ENCODE peak calls at places on chromosomes 6 and 20, in five cellular contexts. Z is lower lobe of right lung; J is activated naive CD8-positive, alpha-beta T cell treated with anti-CD3 and anti-CD28 coated beads for 36 hours; S is aorta; L is HTR-8/SVneo. N is an unnamed sample.
A peak's percentile ranks its signal among the peaks of the same experiment; 100 is the strongest.

GRCh38 chr20:31695849-31696804 is 26.5 kb downstream of the BCL2L1 start:
- DNase-seq in Z (peak; percentile 56), J (no peak), S (peak; percentile 83), L (peak; percentile 85), N (no peak)

GRCh38 chr6:1271071-1271763 is 40.7 kb upstream of the FOXQ1 start:
- DNase-seq in Z (no peak), J (no peak), S (no peak), L (no peak), N (no peak)

GRCh38 chr6:142207265-142207877 is 60.3 kb downstream of the VTA1 start:
- DNase-seq in Z (peak; percentile 51), J (peak; percentile 6), S (peak; percentile 55), L (peak; percentile 28), N (no peak)

GRCh38 chr6:17389274-17389847 is 4.0 kb upstream of the CAP2 start:
- DNase-seq in Z (no peak), J (no peak), S (no peak), L (no peak), N (no peak)

GRCh38 chr6:29625337-29625930 is 7.5 kb downstream of the GABBR1 start:
- DNase-seq in Z (no peak), J (no peak), S (no peak), L (no peak), N (no peak)

GRCh38 chr6:48611332-48611731 is 500.3 kb upstream of the PTCHD4 start:
- DNase-seq in Z (no peak), J (no peak), S (no peak), L (no peak), N (no peak)

GRCh38 chr20:38222231-38222922 is 38.2 kb downstream of the KIAA1755 start:
- DNase-seq in Z (peak; percentile 65), J (peak; percentile 48), S (peak; percentile 88), L (peak; percentile 90), N (peak; percentile 61)

GRCh38 chr20:40753472-40753871 is 64.4 kb upstream of the MAFB start:
- DNase-seq in Z (no peak), J (no peak), S (no peak), L (no peak), N (no peak)

GRCh38 chr6:11430036-11430435 is 107.5 kb upstream of the TMEM170B start:
- DNase-seq in Z (no peak), J (no peak), S (no peak), L (no peak), N (no peak)

GRCh38 chr6:158405933-158406332 is 93.7 kb downstream of the TULP4 start:
- DNase-seq in Z (no peak), J (no peak), S (no peak), L (no peak), N (no peak)

GRCh38 chr6:44470106-44470446 is 82.6 kb downstream of the CDC5L start:
- DNase-seq in Z (no peak), J (no peak), S (no peak), L (no peak), N (no peak)

GRCh38 chr6:39231844-39232243 is 2.6 kb upstream of the KCNK5 start:
- DNase-seq in Z (no peak), J (no peak), S (no peak), L (no peak), N (no peak)

GRCh38 chr20:49938173-49939163 is 2.3 kb downstream of the RNF114 start:
- DNase-seq in Z (no peak), J (no peak), S (peak; percentile 81), L (no peak), N (peak; percentile 43)

GRCh38 chr6:12890171-12890790 is 173.7 kb downstream of the PHACTR1 start:
- DNase-seq in Z (no peak), J (peak; percentile 7), S (no peak), L (no peak), N (no peak)

GRCh38 chr6:44512868-44513641 is 125.5 kb downstream of the CDC5L start:
- DNase-seq in Z (no peak), J (no peak), S (no peak), L (no peak), N (peak; percentile 38)

GRCh38 chr6:56852249-56852606 is 102.7 kb upstream of the BEND6 start:
- DNase-seq in Z (no peak), J (no peak), S (no peak), L (no peak), N (no peak)

GRCh38 chr6:37531026-37531425 is 31.3 kb upstream of the CCDC167 start:
- DNase-seq in Z (no peak), J (no peak), S (no peak), L (peak; percentile 51), N (no peak)

GRCh38 chr6:106820412-106820852 is 154.1 kb downstream of the CD24 start:
- DNase-seq in Z (no peak), J (no peak), S (no peak), L (peak; percentile 65), N (no peak)

GRCh38 chr6:110646419-110646698 is 168.9 kb downstream of the CDK19 start:
- DNase-seq in Z (no peak), J (no peak), S (no peak), L (no peak), N (no peak)

GRCh38 chr6:13511913-13512717 is 24.7 kb upstream of the GFOD1 start:
- DNase-seq in Z (no peak), J (no peak), S (no peak), L (no peak), N (peak; percentile 77)

GRCh38 chr6:127592964-127593363 is 16.0 kb downstream of the C6orf58 start:
- DNase-seq in Z (no peak), J (no peak), S (no peak), L (no peak), N (no peak)

GRCh38 chr6:123830110-123830509 is 26.4 kb downstream of the NKAIN2 start:
- DNase-seq in Z (no peak), J (no peak), S (no peak), L (no peak), N (no peak)

GRCh38 chr6:111423055-111423633 is 59.9 kb downstream of the REV3L start:
- DNase-seq in Z (no peak), J (no peak), S (no peak), L (no peak), N (no peak)

GRCh38 chr20:6768228-6769185 is 1.0 kb downstream of the BMP2 start:
- DNase-seq in Z (peak; percentile 50), J (no peak), S (peak; percentile 79), L (no peak), N (peak; percentile 67)

GRCh38 chr20:53934421-53935352 is 135.7 kb downstream of the BCAS1 start:
- DNase-seq in Z (no peak), J (peak; percentile 30), S (no peak), L (peak; percentile 86), N (no peak)